ENCODE peak calls at places on chromosomes 16 and 17, in five cellular contexts. V, P, O, E and L are unnamed samples.

GRCh38 chr17:13114601-13115024 is 96.8 kb upstream of the ELAC2 start:
- DNase-seq in V (peak), P (no peak), O (peak), E (peak), L (no peak)

GRCh38 chr16:88624977-88625576 is 13.3 kb upstream of the IL17C start:
- DNase-seq in V (no peak), P (no peak), O (no peak), E (no peak), L (no peak)

GRCh38 chr16:4660454-4661007 is 32.8 kb upstream of the NUDT16L1 start:
- DNase-seq in V (peak), P (peak), O (no peak), E (peak), L (peak)

GRCh38 chr16:88476203-88476602 is 23.1 kb downstream of the ZFPM1 start:
- DNase-seq in V (no peak), P (no peak), O (no peak), E (no peak), L (no peak)

GRCh38 chr16:80680046-80680445 is 124.4 kb downstream of the CDYL2 start:
- DNase-seq in V (no peak), P (no peak), O (no peak), E (no peak), L (no peak)

GRCh38 chr17:57296231-57296630 is 39.9 kb downstream of the MSI2 start:
- DNase-seq in V (no peak), P (no peak), O (no peak), E (no peak), L (no peak)

GRCh38 chr16:19843371-19843770 is 41.3 kb downstream of the GPRC5B start:
- DNase-seq in V (peak), P (no peak), O (no peak), E (no peak), L (no peak)

GRCh38 chr16:15643453-15644305 is 725 bp upstream of the MARF1 start:
- DNase-seq in V (peak), P (no peak), O (peak), E (peak), L (no peak)

GRCh38 chr16:85123891-85124635 is 11.8 kb upstream of the CIBAR2 start:
- DNase-seq in V (peak), P (no peak), O (no peak), E (peak), L (no peak)

GRCh38 chr17:74758846-74759163 is 10.4 kb downstream of the NHERF1 start:
- DNase-seq in V (peak), P (no peak), O (no peak), E (no peak), L (no peak)

GRCh38 chr16:17404903-17405691 is 65.7 kb downstream of the XYLT1 start:
- DNase-seq in V (peak), P (peak), O (no peak), E (peak), L (no peak)

GRCh38 chr16:1723450-1724147 is 17.6 kb downstream of the MAPK8IP3 start:
- DNase-seq in V (peak), P (no peak), O (no peak), E (peak), L (no peak)

GRCh38 chr16:27169511-27170071 is 33.7 kb upstream of the KDM8 start:
- DNase-seq in V (peak), P (no peak), O (no peak), E (no peak), L (no peak)

GRCh38 chr16:79381552-79382042 is 218.9 kb downstream of the MAF start:
- DNase-seq in V (no peak), P (no peak), O (no peak), E (no peak), L (no peak)

GRCh38 chr17:79990051-79990592 is 45.5 kb downstream of the TBC1D16 start:
- DNase-seq in V (no peak), P (no peak), O (no peak), E (no peak), L (no peak)

GRCh38 chr16:85655216-85656129 is 33.3 kb downstream of the GINS2 start:
- DNase-seq in V (no peak), P (no peak), O (no peak), E (no peak), L (peak)

GRCh38 chr16:3954411-3954921 is 74.0 kb upstream of the CREBBP start:
- DNase-seq in V (peak), P (no peak), O (no peak), E (peak), L (no peak)

GRCh38 chr17:50344712-50345380 is 1.1 kb upstream of the XYLT2 start:
- DNase-seq in V (no peak), P (no peak), O (no peak), E (no peak), L (no peak)

GRCh38 chr16:66924527-66925321 is 611 bp downstream of the RRAD start:
- DNase-seq in V (no peak), P (no peak), O (no peak), E (peak), L (no peak)

GRCh38 chr17:40672654-40673053 is 7.7 kb upstream of the KRT222 start:
- DNase-seq in V (no peak), P (no peak), O (no peak), E (no peak), L (no peak)

GRCh38 chr17:55870044-55870443 is 119.2 kb downstream of the PCTP start:
- DNase-seq in V (no peak), P (no peak), O (no peak), E (no peak), L (no peak)

GRCh38 chr17:67441052-67441738 is 64.1 kb downstream of the PITPNC1 start:
- DNase-seq in V (peak), P (no peak), O (peak), E (no peak), L (no peak)

GRCh38 chr17:81503619-81504018 is 9.0 kb downstream of the ACTG1 start:
- DNase-seq in V (no peak), P (no peak), O (no peak), E (no peak), L (no peak)

GRCh38 chr17:4898351-4898750 is 985 bp upstream of the C17orf107 start:
- DNase-seq in V (no peak), P (no peak), O (no peak), E (no peak), L (no peak)

GRCh38 chr16:621526-622105 is 9.2 kb upstream of the WFIKKN1 start:
- DNase-seq in V (no peak), P (no peak), O (no peak), E (no peak), L (no peak)

GRCh38 chr17:40310882-40311391 is 2.0 kb downstream of the RARA start:
- DNase-seq in V (no peak), P (no peak), O (no peak), E (peak), L (no peak)

GRCh38 chr17:4534928-4535666 is 20.1 kb downstream of the MYBBP1A start:
- DNase-seq in V (no peak), P (no peak), O (no peak), E (no peak), L (no peak)

GRCh38 chr17:72702998-72703397 is 389.5 kb downstream of the SLC39A11 start:
- DNase-seq in V (peak), P (no peak), O (no peak), E (no peak), L (no peak)

GRCh38 chr17:17935321-17936271 is 36.6 kb downstream of the TOM1L2 start:
- DNase-seq in V (peak), P (no peak), O (no peak), E (no peak), L (no peak)

GRCh38 chr17:15436399-15437369 is 30.7 kb downstream of the CDRT4 start:
- DNase-seq in V (peak), P (peak), O (peak), E (peak), L (no peak)

GRCh38 chr17:17059301-17059890 is 17.1 kb downstream of the MPRIP start:
- DNase-seq in V (no peak), P (no peak), O (no peak), E (no peak), L (no peak)

GRCh38 chr17:28613916-28614315 is at the start of gene RSKR:
- DNase-seq in V (no peak), P (no peak), O (no peak), E (no peak), L (no peak)

GRCh38 chr16:47886631-47887415 is 269.0 kb downstream of the ABCC12 start:
- DNase-seq in V (no peak), P (no peak), O (no peak), E (no peak), L (no peak)

GRCh38 chr17:72175787-72176515 is 55.1 kb downstream of the SOX9 start:
- DNase-seq in V (peak), P (no peak), O (no peak), E (no peak), L (no peak)

GRCh38 chr16:23384878-23385277 is 68.1 kb downstream of the COG7 start:
- DNase-seq in V (no peak), P (no peak), O (no peak), E (no peak), L (no peak)

GRCh38 chr17:49573510-49574282 is 2.0 kb upstream of the NXPH3 start:
- DNase-seq in V (no peak), P (no peak), O (no peak), E (no peak), L (peak)

GRCh38 chr17:27633312-27634025 is 2.5 kb downstream of the LGALS9 start:
- DNase-seq in V (peak), P (no peak), O (no peak), E (peak), L (peak)

GRCh38 chr16:55301385-55302008 is 22.5 kb upstream of the IRX6 start:
- DNase-seq in V (no peak), P (no peak), O (no peak), E (no peak), L (no peak)

GRCh38 chr17:38667787-38668122 is 7.0 kb downstream of the EPOP start:
- DNase-seq in V (no peak), P (no peak), O (no peak), E (no peak), L (no peak)

GRCh38 chr16:52193441-52193840 is 353.5 kb downstream of the TOX3 start:
- DNase-seq in V (no peak), P (no peak), O (no peak), E (no peak), L (no peak)

GRCh38 chr16:52191533-52192134 is 355.3 kb downstream of the TOX3 start:
- DNase-seq in V (peak), P (peak), O (peak), E (peak), L (peak)
- H3K27ac ChIP-seq in V (no peak), P (no peak), O (no peak), E (no peak), L (no peak)

GRCh38 chr17:1796800-1797199 is 32.9 kb downstream of the SMYD4 start:
- DNase-seq in V (no peak), P (no peak), O (no peak), E (no peak), L (no peak)

GRCh38 chr17:1789936-1790335 is 28.1 kb downstream of the SERPINF1 start:
- DNase-seq in V (no peak), P (no peak), O (no peak), E (no peak), L (peak)

GRCh38 chr17:1792495-1793446 is 30.9 kb downstream of the SERPINF1 start:
- DNase-seq in V (no peak), P (no peak), O (no peak), E (no peak), L (peak)

GRCh38 chr17:1797323-1797722 is 32.4 kb downstream of the SMYD4 start:
- DNase-seq in V (no peak), P (no peak), O (no peak), E (no peak), L (no peak)

DNA sequence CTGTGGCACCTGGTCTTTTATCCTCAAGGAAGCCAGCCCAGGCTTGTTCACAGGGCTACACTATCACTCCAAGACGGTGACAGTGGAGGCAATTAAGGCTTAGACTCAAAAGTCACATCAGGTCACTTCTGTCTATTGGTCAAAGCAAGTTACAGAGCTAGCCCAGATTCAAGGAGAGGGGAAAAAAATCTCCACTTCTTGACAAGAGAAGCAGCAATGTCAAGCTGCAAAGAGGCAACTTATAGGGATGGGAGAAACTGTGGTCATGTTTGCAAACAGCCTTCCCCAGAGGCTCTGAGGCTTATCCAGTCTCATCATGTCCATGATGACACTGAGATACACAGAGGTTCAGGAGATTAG is 31.6 kb downstream of the SERPINF1 start:
- DNase-seq in V (peak), P (no peak), O (no peak), E (no peak), L (no peak)
- H3K27ac ChIP-seq in V (no peak), P (peak), O (no peak), E (no peak), L (no peak)

GRCh38 chr17:20202141-20202574 is 193.0 kb downstream of the SPECC1 start:
- DNase-seq in V (no peak), P (no peak), O (no peak), E (no peak), L (no peak)

GRCh38 chr17:20196314-20196713 is 187.2 kb downstream of the SPECC1 start:
- DNase-seq in V (no peak), P (no peak), O (no peak), E (no peak), L (no peak)

GRCh38 chr17:20201059-20201458 is 191.9 kb downstream of the SPECC1 start:
- DNase-seq in V (no peak), P (no peak), O (no peak), E (no peak), L (no peak)

GRCh38 chr17:20200016-20200788 is 191.0 kb downstream of the SPECC1 start:
- DNase-seq in V (peak), P (no peak), O (no peak), E (no peak), L (no peak)

DNA sequence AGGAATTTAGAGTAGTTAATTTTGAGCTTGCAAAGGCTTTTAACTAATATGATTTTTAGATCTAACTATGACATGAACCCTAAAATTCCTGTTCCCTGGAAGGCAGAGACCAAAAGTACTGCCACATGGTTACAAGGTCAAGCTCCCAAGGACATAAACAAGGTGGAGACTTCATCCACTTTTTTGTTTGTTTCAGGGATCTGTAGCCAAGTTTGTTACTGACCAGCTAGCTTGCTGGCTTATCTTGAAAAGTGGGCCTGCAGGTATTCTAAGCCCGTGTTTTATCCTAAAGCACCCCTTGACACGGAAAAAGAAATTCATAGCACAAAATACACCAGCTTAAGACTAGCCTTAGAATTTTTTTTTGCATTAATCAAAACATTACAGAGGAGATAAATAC is 188.4 kb downstream of the SPECC1 start:
- DNase-seq in V (no peak), P (no peak), O (no peak), E (no peak), L (no peak)
- H3K27ac ChIP-seq in V (no peak), P (peak), O (no peak), E (peak), L (no peak)

GRCh38 chr17:205817-206216 is 24.4 kb upstream of the DOC2B start:
- DNase-seq in V (no peak), P (no peak), O (no peak), E (no peak), L (peak)
- H3K27ac ChIP-seq in V (no peak), P (no peak), O (no peak), E (no peak), L (no peak)

GRCh38 chr17:7325031-7325528 is 4.1 kb downstream of the NEURL4 start:
- DNase-seq in V (no peak), P (no peak), O (no peak), E (no peak), L (no peak)

GRCh38 chr17:7324438-7324779 is 4.7 kb downstream of the NEURL4 start:
- DNase-seq in V (no peak), P (no peak), O (no peak), E (no peak), L (no peak)

GRCh38 chr17:7321466-7321865 is 6.3 kb upstream of the GPS2 start:
- DNase-seq in V (no peak), P (no peak), O (no peak), E (no peak), L (no peak)

GRCh38 chr17:7323731-7324437 is 5.3 kb downstream of the NEURL4 start:
- DNase-seq in V (peak), P (peak), O (no peak), E (peak), L (peak)

DNA sequence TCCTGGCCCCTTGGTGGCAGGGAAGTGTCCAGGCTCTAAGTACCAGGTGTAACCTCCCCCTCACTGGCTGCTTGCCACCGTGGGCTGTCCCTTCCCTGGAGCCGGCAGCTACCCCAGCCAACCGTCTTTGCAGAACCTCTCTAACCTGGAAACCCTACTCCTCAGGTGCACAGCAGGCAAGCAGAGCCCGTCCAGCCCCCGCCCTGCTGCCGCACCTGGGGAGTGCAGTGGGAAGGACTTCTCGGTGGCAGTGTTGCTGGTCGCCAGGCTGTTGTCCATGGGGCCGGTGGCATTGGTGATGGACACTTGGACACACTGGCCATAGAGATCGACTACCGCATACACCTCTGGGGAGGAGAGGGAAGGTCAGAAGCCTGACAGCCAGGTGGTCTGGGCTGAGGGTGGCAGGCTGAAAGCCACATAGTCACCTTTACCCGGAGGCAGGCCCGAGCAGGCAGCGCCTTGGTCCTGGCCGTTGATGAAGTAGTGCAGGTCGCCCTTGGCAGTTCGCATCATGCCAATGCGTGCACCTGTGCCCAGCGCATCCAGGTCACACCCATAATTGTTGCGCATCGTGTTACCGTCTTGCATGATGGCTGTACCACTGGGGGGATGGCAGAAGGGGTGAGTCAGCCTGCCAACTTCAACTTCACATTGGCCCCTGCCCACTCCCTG is 6.5 kb downstream of the NEURL4 start:
- DNase-seq in V (no peak), P (no peak), O (no peak), E (no peak), L (no peak)
- H3K27ac ChIP-seq in V (no peak), P (no peak), O (no peak), E (no peak), L (no peak)

DNA sequence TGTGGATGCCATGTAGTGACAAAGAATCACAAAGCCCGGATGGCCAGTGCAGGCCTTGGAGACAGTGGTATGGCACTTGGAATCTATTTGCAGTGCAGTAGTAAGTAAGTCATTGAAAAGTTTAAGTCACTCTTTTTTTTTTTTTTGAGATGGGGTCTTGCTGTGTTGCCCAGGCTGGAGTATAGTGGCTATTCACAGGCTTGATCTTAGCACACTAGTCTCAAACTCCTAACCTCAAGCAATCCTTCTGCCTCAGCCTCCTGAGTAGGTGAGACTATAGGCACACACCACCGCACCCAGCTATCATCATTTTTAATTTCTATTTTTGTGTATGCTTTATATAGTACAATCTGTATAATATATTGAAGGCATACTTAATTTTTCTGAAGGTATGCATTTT is 4.3 kb upstream of the PLSCR3 start:
- DNase-seq in V (no peak), P (no peak), O (no peak), E (no peak), L (no peak)
- H3K27ac ChIP-seq in V (no peak), P (no peak), O (no peak), E (no peak), L (no peak)

DNA sequence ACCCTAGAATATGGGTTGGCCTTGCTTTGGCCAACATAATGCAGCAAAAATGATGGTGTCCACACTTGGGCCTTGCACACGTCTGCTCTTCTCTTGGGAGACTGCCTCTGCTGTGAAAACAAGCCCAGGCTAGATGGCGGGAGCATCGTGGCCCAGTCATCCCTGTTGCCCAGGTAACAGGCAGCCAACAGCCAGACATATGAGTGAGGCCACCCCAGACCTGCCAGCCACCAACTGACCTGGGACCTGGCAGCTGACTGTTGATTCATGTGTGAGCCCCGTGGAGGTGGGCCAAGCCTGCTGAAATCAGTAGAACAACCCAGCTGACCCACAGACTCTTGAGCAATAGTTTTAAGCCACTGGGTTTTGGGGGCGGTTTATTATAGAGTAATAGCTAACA is 39.4 kb upstream of the CDH3 start:
- DNase-seq in V (no peak), P (no peak), O (no peak), E (no peak), L (no peak)
- H3K27ac ChIP-seq in V (no peak), P (no peak), O (no peak), E (no peak), L (no peak)